ENCODE peak calls at places on chromosomes 12 and 14, in four cellular contexts. D is NCI-H2171 treated with DMSO at 0.1 percent for 48 hours, Q is PC-3, G is HS-5. U is an unnamed sample.

GRCh38 chr12:88237954-88238353 is 95.8 kb downstream of the TMTC3 start:
- DNase-seq in Q (peak; percentile 70), D (no peak), G (peak; percentile 43), U (no peak)

GRCh38 chr12:117875652-117876491 is 92.9 kb downstream of the KSR2 start:
- DNase-seq in D (peak; percentile 90), G (no peak), Q (no peak), U (peak; percentile 86)

GRCh38 chr14:105919458-105920150 is 393.2 kb downstream of the TMEM121 start:
- DNase-seq in Q (no peak), D (no peak), G (no peak), U (no peak)

GRCh38 chr12:88775742-88776151 is 195.5 kb upstream of the KITLG start:
- DNase-seq in Q (no peak), D (no peak), G (no peak), U (no peak)

GRCh38 chr12:123667771-123668170 is 3.1 kb upstream of the TCTN2 start:
- DNase-seq in Q (no peak), D (no peak), G (no peak), U (no peak)

GRCh38 chr14:99672506-99673327 is 11.4 kb upstream of the CYP46A1 start:
- DNase-seq in D (no peak), G (no peak), Q (no peak), U (no peak)

GRCh38 chr12:131457028-131457310 is 253.9 kb upstream of the SFSWAP start:
- DNase-seq in G (no peak), D (no peak), Q (no peak), U (no peak)

GRCh38 chr14:106518054-106518943 is 991.9 kb downstream of the TMEM121 start:
- DNase-seq in D (no peak), G (no peak), Q (no peak), U (peak; percentile 0)

GRCh38 chr14:74062809-74063150 is 21.5 kb downstream of the ALDH6A1 start:
- DNase-seq in Q (peak; percentile 68), G (no peak), D (no peak), U (no peak)

GRCh38 chr14:106848330-106849121 is 1322.1 kb downstream of the TMEM121 start:
- DNase-seq in Q (peak; percentile 86), D (no peak), G (no peak), U (peak; percentile 13)

GRCh38 chr12:124683725-124684124 is 116.3 kb upstream of the NCOR2 start:
- DNase-seq in G (no peak), D (no peak), Q (no peak), U (no peak)

GRCh38 chr14:21825147-21825743 is 151.6 kb upstream of the OR4E1 start:
- DNase-seq in D (peak; percentile 72), G (no peak), Q (peak; percentile 51), U (peak; percentile 96)

GRCh38 chr14:65290830-65291229 is 121.7 kb upstream of the FUT8 start:
- DNase-seq in D (no peak), Q (peak; percentile 99), G (peak; percentile 97), U (no peak)

GRCh38 chr12:91774471-91774921 is 371.1 kb downstream of the BTG1 start:
- DNase-seq in G (peak; percentile 28), D (no peak), Q (peak; percentile 59), U (no peak)

GRCh38 chr12:109744991-109745942 is 31.6 kb downstream of the FAM222A start:
- DNase-seq in Q (no peak), G (no peak), D (no peak), U (no peak)

GRCh38 chr12:74066476-74066875 is 471.2 kb upstream of the ATXN7L3B start:
- DNase-seq in Q (peak; percentile 41), G (no peak), D (peak; percentile 6), U (no peak)

GRCh38 chr12:26870491-26871419 is 37.8 kb upstream of the ITPR2 start:
- DNase-seq in G (no peak), D (peak; percentile 92), Q (peak; percentile 97), U (peak; percentile 29)

GRCh38 chr12:78898416-78898815 is 33.8 kb downstream of the SYT1 start:
- DNase-seq in G (no peak), Q (no peak), D (peak; percentile 91), U (peak; percentile 39)

GRCh38 chr12:13744566-13744965 is 236.8 kb downstream of the GRIN2B start:
- DNase-seq in Q (no peak), D (no peak), G (no peak), U (peak; percentile 47)

GRCh38 chr14:22375321-22375930 is 213.6 kb downstream of the DAD1 start:
- DNase-seq in G (no peak), Q (peak; percentile 87), D (peak; percentile 85), U (peak; percentile 76)

GRCh38 chr12:101759396-101760047 is 20.3 kb upstream of the SYCP3 start:
- DNase-seq in Q (peak; percentile 72), G (peak; percentile 15), D (peak; percentile 33), U (peak; percentile 62)

GRCh38 chr14:99884834-99885648 is 91.8 kb downstream of the EML1 start:
- DNase-seq in Q (peak; percentile 76), G (peak; percentile 32), D (peak; percentile 80), U (peak; percentile 69)

GRCh38 chr12:122981587-122982493 is 1.4 kb downstream of the ARL6IP4 start:
- DNase-seq in D (no peak), Q (no peak), G (no peak), U (no peak)

GRCh38 chr12:32134144-32134888 is 27.7 kb downstream of the BICD1 start:
- DNase-seq in D (no peak), G (no peak), Q (peak; percentile 84), U (no peak)

GRCh38 chr12:54853933-54854538 is at the start of gene MUCL1:
- DNase-seq in Q (peak; percentile 93), G (peak; percentile 65), D (peak; percentile 54), U (peak; percentile 88)

GRCh38 chr12:113164014-113164413 is 14.5 kb downstream of the CFAP73 start:
- DNase-seq in D (no peak), G (no peak), Q (no peak), U (no peak)

GRCh38 chr14:70192915-70193314 is 4.2 kb upstream of the SLC8A3 start:
- DNase-seq in G (no peak), D (no peak), Q (no peak), U (no peak)

GRCh38 chr12:58980768-58981167 is 60.5 kb upstream of the LRIG3 start:
- DNase-seq in Q (no peak), G (no peak), D (no peak), U (no peak)

GRCh38 chr14:105602243-105602750 is 75.9 kb downstream of the TMEM121 start:
- DNase-seq in Q (no peak), G (no peak), D (no peak), U (no peak)

GRCh38 chr14:50186088-50186487 is 45.3 kb downstream of the SOS2 start:
- DNase-seq in G (no peak), Q (no peak), D (no peak), U (no peak)

GRCh38 chr14:102320033-102320660 is 601 bp downstream of the ZNF839 start:
- DNase-seq in D (peak; percentile 33), Q (peak; percentile 32), G (no peak), U (peak; percentile 53)

GRCh38 chr12:107091989-107092641 is 1.2 kb downstream of the CRY1 start:
- DNase-seq in Q (peak; percentile 97), D (peak; percentile 93), G (peak; percentile 93), U (peak; percentile 88)